ENCODE peak calls at places on chromosomes 16 and 17, in six cellular contexts. X, Q, Y, S, I and P are unnamed samples.
A peak's percentile ranks its signal among the peaks of the same experiment; 100 is the strongest.

GRCh38 chr17:21299981-21300600 is 15.6 kb downstream of the MAP2K3 start:
- DNase-seq in X (no peak), Q (no peak), Y (no peak), S (no peak), I (no peak), P (no peak)

GRCh38 chr17:18219016-18219415 is 6.4 kb upstream of the LLGL1 start:
- DNase-seq in X (no peak), Q (no peak), Y (no peak), S (peak; percentile 84), I (no peak), P (no peak)

GRCh38 chr17:75876190-75876937 is 2.0 kb downstream of the TRIM47 start:
- DNase-seq in X (peak; percentile 86), Q (no peak), Y (no peak), S (no peak), I (peak; percentile 37), P (no peak)

GRCh38 chr17:20280832-20281231 is 186.5 kb downstream of the LGALS9B start:
- DNase-seq in X (no peak), Q (no peak), Y (no peak), S (no peak), I (no peak), P (no peak)

GRCh38 chr16:3097266-3097665 is 1.8 kb downstream of the ZSCAN10 start:
- DNase-seq in X (no peak), Q (no peak), Y (no peak), S (no peak), I (no peak), P (no peak)

GRCh38 chr16:2686912-2687507 is 4.7 kb downstream of the KCTD5 start:
- DNase-seq in X (peak; percentile 66), Q (no peak), Y (peak; percentile 90), S (no peak), I (no peak), P (no peak)

GRCh38 chr17:74699236-74699635 is 13.5 kb downstream of the CD300LF start:
- DNase-seq in X (no peak), Q (no peak), Y (no peak), S (no peak), I (no peak), P (no peak)

GRCh38 chr17:38958756-38959155 is 8.4 kb downstream of the FBXO47 start:
- DNase-seq in X (no peak), Q (no peak), Y (no peak), S (peak; percentile 19), I (no peak), P (no peak)

GRCh38 chr16:11211977-11212818 is 43.8 kb downstream of the SOCS1 start:
- DNase-seq in X (no peak), Q (peak; percentile 50), Y (no peak), S (peak; percentile 64), I (no peak), P (no peak)

GRCh38 chr16:11318817-11319216 is 26.4 kb upstream of the RMI2 start:
- DNase-seq in X (no peak), Q (no peak), Y (no peak), S (no peak), I (no peak), P (no peak)

GRCh38 chr16:70772493-70772892 is 28.5 kb downstream of the VAC14 start:
- DNase-seq in X (no peak), Q (no peak), Y (no peak), S (peak; percentile 28), I (no peak), P (no peak)

GRCh38 chr17:45430006-45430737 is 2.5 kb downstream of the ARHGAP27 start:
- DNase-seq in X (no peak), Q (no peak), Y (peak; percentile 77), S (no peak), I (no peak), P (no peak)

GRCh38 chr17:80261159-80261894 is 675 bp downstream of the RNF213 start:
- DNase-seq in X (peak; percentile 62), Q (peak; percentile 40), Y (peak; percentile 89), S (peak; percentile 64), I (peak; percentile 74), P (peak; percentile 59)

GRCh38 chr17:34584805-34585416 is 5.5 kb downstream of the TMEM132E start:
- DNase-seq in X (no peak), Q (peak; percentile 71), Y (no peak), S (peak; percentile 59), I (no peak), P (no peak)
- TF ChIP-seq CTCF in X (no peak), Q (peak; percentile 62), Y (no peak), S (peak; percentile 34), I (no peak), P (peak; percentile 41)

GRCh38 chr17:61157246-61157887 is 242.3 kb upstream of the TBX2 start:
- DNase-seq in X (no peak), Q (peak; percentile 73), Y (no peak), S (peak; percentile 55), I (no peak), P (no peak)
- TF ChIP-seq CTCF in X (no peak), Q (no peak), Y (no peak), S (no peak), I (no peak), P (peak; percentile 38)

GRCh38 chr16:50839920-50840729 is 98.2 kb downstream of the CYLD start:
- DNase-seq in X (no peak), Q (no peak), Y (no peak), S (no peak), I (no peak), P (no peak)
- TF ChIP-seq CTCF in X (no peak), Q (no peak), Y (no peak), S (no peak), I (no peak), P (no peak)

GRCh38 chr17:32912218-32912897 is 15.6 kb upstream of the TMEM98 start:
- DNase-seq in X (peak; percentile 87), Q (no peak), Y (peak; percentile 64), S (peak; percentile 85), I (no peak), P (no peak)
- TF ChIP-seq CTCF in X (no peak), Q (no peak), Y (no peak), S (peak; percentile 30), I (no peak), P (no peak)

GRCh38 chr16:56888806-56889205 is 23.8 kb downstream of the SLC12A3 start:
- DNase-seq in X (peak; percentile 54), Q (no peak), Y (peak; percentile 16), S (no peak), I (no peak), P (no peak)

GRCh38 chr16:56894331-56894917 is 29.4 kb downstream of the SLC12A3 start:
- DNase-seq in X (no peak), Q (no peak), Y (no peak), S (no peak), I (no peak), P (no peak)

GRCh38 chr16:56889206-56889605 is 24.2 kb downstream of the SLC12A3 start:
- DNase-seq in X (peak; percentile 38), Q (no peak), Y (peak; percentile 51), S (no peak), I (no peak), P (no peak)

GRCh38 chr16:56892705-56893104 is 27.7 kb downstream of the SLC12A3 start:
- DNase-seq in X (no peak), Q (no peak), Y (no peak), S (no peak), I (no peak), P (no peak)

DNA sequence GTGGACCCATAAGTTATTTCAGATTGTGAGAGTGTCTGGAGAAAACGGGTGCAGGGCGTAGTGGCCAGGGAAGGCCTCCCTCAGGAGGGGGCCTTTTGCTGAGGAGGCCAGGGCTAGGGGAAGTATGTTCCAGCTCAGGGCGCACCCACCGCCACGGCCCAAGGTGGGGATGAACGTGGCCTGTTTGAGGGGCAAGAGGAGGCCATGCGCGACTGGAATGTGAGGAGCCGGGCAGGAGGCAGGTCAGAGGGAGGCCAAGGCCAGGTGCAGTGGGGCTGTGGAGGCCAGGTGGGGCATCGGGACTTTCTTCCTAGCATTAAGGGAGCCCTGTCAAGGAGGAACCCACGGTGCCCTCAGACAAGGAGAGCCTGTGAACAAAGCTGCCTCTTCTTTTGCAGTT is 26.7 kb downstream of the SLC12A3 start:
- DNase-seq in X (no peak), Q (no peak), Y (no peak), S (no peak), I (no peak), P (no peak)
- TF ChIP-seq CTCF in X (no peak), Q (no peak), Y (no peak), S (no peak), I (no peak), P (no peak)

GRCh38 chr16:85862476-85863383 is 36.2 kb upstream of the IRF8 start:
- DNase-seq in X (no peak), Q (no peak), Y (no peak), S (no peak), I (no peak), P (no peak)
- TF ChIP-seq CTCF in X (no peak), Q (no peak), Y (no peak), S (no peak), I (no peak), P (no peak)